ENCODE peak calls at places on chromosomes 7 and 10, in six cellular contexts. L, T, K, C, O and X are unnamed samples.

GRCh38 chr7:90797596-90797995 is 201.5 kb downstream of the CDK14 start:
- DNase-seq in L (no peak), O (peak; percentile 11), T (peak; percentile 55), K (no peak), C (no peak), X (no peak)

GRCh38 chr10:5551531-5552375 is 27.0 kb downstream of the CALML3 start:
- DNase-seq in O (peak; percentile 100), T (peak; percentile 54), K (no peak), L (no peak), C (no peak), X (no peak)

GRCh38 chr10:36187382-36188042 is 545.4 kb upstream of the FZD8 start:
- DNase-seq in O (no peak), K (no peak), C (no peak), T (no peak), L (no peak), X (no peak)

GRCh38 chr7:75980126-75980864 is 14.1 kb downstream of the TMEM120A start:
- DNase-seq in O (no peak), T (no peak), K (no peak), C (no peak), L (no peak), X (no peak)

GRCh38 chr10:24483701-24484100 is 240.0 kb downstream of the ARHGAP21 start:
- DNase-seq in K (peak; percentile 21), T (peak; percentile 21), L (peak; percentile 13), O (peak; percentile 99), C (no peak), X (no peak)

GRCh38 chr10:119105155-119105554 is 1.2 kb downstream of the DENND10 start:
- DNase-seq in C (no peak), T (no peak), K (no peak), O (no peak), L (no peak), X (no peak)

GRCh38 chr10:33193867-33194521 is 140.5 kb downstream of the NRP1 start:
- DNase-seq in T (peak; percentile 62), L (no peak), C (no peak), K (no peak), O (peak; percentile 52), X (no peak)

GRCh38 chr7:158121441-158122045 is 466.1 kb downstream of the PTPRN2 start:
- DNase-seq in O (no peak), C (no peak), T (no peak), K (no peak), L (no peak), X (no peak)

GRCh38 chr7:29194594-29195417 is at the start of gene CHN2:
- DNase-seq in L (peak; percentile 79), K (peak; percentile 84), T (peak; percentile 5), O (peak; percentile 37), C (peak; percentile 71), X (no peak)

GRCh38 chr10:17923728-17924127 is 28.0 kb upstream of the SLC39A12 start:
- DNase-seq in C (peak; percentile 53), T (peak; percentile 72), L (no peak), K (no peak), O (peak; percentile 83), X (peak; percentile 87)

GRCh38 chr10:101001225-101002035 is 1.8 kb downstream of the LZTS2 start:
- DNase-seq in O (peak; percentile 62), C (peak; percentile 72), K (peak; percentile 39), T (peak; percentile 90), L (no peak), X (no peak)

GRCh38 chr7:28093617-28094232 is 86.9 kb downstream of the JAZF1 start:
- DNase-seq in L (peak; percentile 54), K (peak; percentile 90), T (peak; percentile 81), C (peak; percentile 76), O (peak; percentile 49), X (no peak)

GRCh38 chr10:62715383-62715782 is 89.1 kb upstream of the ADO start:
- DNase-seq in T (no peak), K (no peak), C (no peak), L (no peak), O (peak; percentile 24), X (no peak)

GRCh38 chr10:6144609-6145413 is 56.0 kb downstream of the RBM17 start:
- DNase-seq in K (peak; percentile 83), T (peak; percentile 76), L (peak; percentile 87), C (peak; percentile 86), O (peak; percentile 76), X (peak; percentile 45)

GRCh38 chr7:153886506-153887391 is 165.4 kb upstream of the DPP6 start:
- DNase-seq in L (no peak), C (peak; percentile 46), T (no peak), O (peak; percentile 0), K (peak; percentile 78), X (no peak)

GRCh38 chr10:31340343-31340742 is 21.3 kb downstream of the ZEB1 start:
- DNase-seq in K (no peak), T (no peak), C (no peak), L (no peak), O (no peak), X (no peak)

GRCh38 chr7:28939367-28939766 is 18.8 kb downstream of the TRIL start:
- DNase-seq in K (no peak), C (no peak), L (no peak), O (no peak), T (no peak), X (no peak)

GRCh38 chr10:75545333-75545732 is 113.9 kb downstream of the LRMDA start:
- DNase-seq in K (no peak), L (no peak), C (no peak), T (no peak), O (no peak), X (no peak)

GRCh38 chr7:24828871-24829661 is 71.8 kb upstream of the GSDME start:
- DNase-seq in O (no peak), T (peak; percentile 76), L (no peak), C (no peak), K (no peak), X (no peak)

GRCh38 chr7:22202141-22202540 is 154.8 kb downstream of the RAPGEF5 start:
- DNase-seq in C (no peak), L (no peak), T (peak; percentile 37), O (no peak), K (no peak), X (no peak)

GRCh38 chr10:124149681-124150080 is 56.3 kb upstream of the CHST15 start:
- DNase-seq in T (no peak), C (no peak), K (peak; percentile 59), L (peak; percentile 90), O (no peak), X (no peak)

GRCh38 chr7:30697716-30698460 is 15.6 kb upstream of the CRHR2 start:
- DNase-seq in C (no peak), L (no peak), T (no peak), K (no peak), O (no peak), X (no peak)

GRCh38 chr7:98355250-98355538 is 45.7 kb downstream of the BAIAP2L1 start:
- DNase-seq in L (no peak), O (no peak), T (no peak), K (no peak), C (no peak), X (no peak)

GRCh38 chr10:35792301-35792700 is 150.2 kb upstream of the FZD8 start:
- DNase-seq in C (no peak), K (no peak), L (no peak), T (no peak), O (no peak), X (no peak)

DNA sequence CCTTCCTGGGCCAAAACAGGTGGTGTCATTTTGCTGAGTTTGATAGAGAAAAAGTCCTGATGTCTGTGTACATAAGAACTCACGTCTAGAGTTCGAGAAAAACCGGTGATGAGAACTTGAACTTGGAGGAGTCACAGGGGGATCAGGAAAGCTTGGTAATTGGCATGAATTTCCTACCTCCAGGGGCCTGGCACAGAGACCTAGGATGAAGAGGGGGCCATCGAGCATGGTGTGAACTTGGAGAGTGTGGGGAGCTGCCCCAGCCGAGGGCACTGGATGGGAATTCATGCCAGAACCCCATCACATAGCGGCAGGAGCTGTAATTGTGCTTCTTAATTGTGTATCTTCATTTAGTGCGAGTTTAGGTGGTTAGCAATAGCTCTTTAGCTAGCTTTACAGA is 82.2 kb downstream of the CUX1 start:
- DNase-seq in T (no peak), L (no peak), K (no peak), O (no peak), C (no peak), X (no peak)
- H3K27ac ChIP-seq in T (no peak overlapping the region), L (peak overlapping the region; percentile 6), K (no peak overlapping the region), O (no peak overlapping the region), C (no peak overlapping the region), X (no peak overlapping the region)

DNA sequence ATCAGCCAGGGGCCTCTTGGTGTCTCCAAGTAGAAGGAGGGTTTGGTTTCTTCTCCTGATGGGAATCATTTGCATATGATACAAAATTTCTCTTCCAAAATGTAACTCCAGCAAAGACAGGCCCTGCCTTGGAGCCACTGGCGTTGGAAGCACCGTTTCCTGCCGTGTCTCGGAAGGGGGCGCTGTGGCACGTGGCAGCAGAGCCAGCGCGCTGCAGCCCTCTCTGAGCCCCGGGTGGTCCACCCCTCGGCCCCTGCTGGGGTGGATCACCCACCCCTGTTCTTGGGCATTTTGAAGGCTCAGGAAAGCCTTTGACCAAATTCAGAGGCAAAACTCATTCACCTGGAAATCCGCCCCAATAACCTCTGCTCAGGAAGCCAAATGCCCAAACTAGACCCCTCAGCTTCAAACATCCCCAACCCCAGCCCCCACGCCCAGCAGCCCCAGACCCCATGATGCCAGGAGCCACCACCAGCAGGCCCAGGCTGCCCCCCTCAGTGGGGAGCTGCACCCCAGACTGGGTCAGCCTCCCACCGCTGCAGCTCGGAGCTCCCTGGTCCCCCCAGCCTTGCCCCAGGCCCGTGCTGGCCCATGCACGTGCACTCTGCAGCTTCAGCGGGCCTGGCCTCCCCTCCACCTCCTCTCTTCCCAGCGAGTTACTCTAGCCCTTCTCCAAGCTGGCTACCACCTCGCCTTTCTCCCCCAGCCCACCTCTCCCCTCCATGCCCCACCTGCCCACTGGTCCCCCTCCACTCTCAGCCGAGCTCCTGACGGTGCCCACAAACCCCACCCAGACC is 29.5 kb upstream of the ELFN1 start:
- DNase-seq in K (no peak), L (no peak), T (no peak), O (no peak), C (no peak), X (no peak)
- TF ChIP-seq CTCF in K (peak; percentile 34), L (peak; percentile 34), T (peak; percentile 37), O (no peak), C (no peak), X (no peak)

GRCh38 chr10:73609116-73609515 is 18.0 kb upstream of the USP54 start:
- DNase-seq in C (no peak), O (no peak), K (no peak), L (no peak), T (no peak), X (no peak)

DNA sequence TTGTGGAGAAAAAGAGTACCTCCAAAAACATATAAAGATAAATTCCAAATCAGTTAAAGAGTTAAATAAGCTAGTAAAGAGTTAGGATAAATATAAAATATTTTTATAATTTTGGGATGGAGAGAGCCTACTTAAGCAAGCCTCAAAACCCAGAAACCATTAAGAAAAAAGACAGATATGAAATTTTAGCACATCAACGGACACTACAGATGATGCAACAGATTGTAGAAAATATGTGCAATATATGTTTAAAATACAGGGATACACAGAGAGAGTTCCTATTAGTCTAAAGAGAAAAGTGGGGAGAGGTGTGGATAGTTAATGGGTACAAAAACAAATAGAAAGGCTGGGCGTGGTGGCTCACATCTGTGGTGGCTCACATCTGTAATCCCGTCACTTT is 23.6 kb upstream of the USP54 start:
- DNase-seq in K (no peak), O (no peak), T (no peak), C (no peak), L (no peak), X (no peak)
- H3K27ac ChIP-seq in K (no peak overlapping the region), O (no peak overlapping the region), T (no peak overlapping the region), C (no peak overlapping the region), L (no peak overlapping the region), X (no peak overlapping the region)

DNA sequence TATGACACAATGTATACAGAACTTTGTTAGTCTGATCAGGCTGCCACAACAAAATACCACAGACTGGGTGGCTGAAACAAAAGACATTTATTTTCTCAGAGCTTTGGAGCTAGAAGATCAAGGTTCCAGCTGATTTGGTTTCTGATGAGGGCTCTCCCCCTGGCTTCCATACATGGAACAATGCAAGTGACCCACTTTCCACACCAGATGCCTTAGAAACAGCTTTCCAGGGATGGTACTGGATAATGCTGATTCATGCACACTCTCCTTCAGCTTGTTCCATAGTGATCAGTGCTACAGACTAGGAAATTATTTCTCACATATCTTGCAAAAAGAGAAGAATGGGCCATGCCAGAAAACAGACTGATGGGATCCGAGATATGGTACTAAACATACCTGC is 1274.9 kb upstream of the SORCS1 start:
- DNase-seq in C (no peak), O (no peak), L (no peak), K (no peak), T (no peak), X (no peak)
- TF ChIP-seq CTCF in C (no peak), O (no peak), L (no peak), K (no peak), T (peak; percentile 24), X (peak; percentile 14)